ENCODE peak calls at places on chromosome 18, in four cellular contexts. R, W, K and T are unnamed samples.

GRCh38 chr18:42339324-42339723 is 384.3 kb downstream of the PIK3C3 start:
- DNase-seq in R (peak), W (no peak), K (no peak), T (no peak)

GRCh38 chr18:35705988-35706387 is 124.4 kb downstream of the GALNT1 start:
- DNase-seq in R (no peak), W (no peak), K (no peak), T (no peak)

GRCh38 chr18:9348079-9348671 is 13.6 kb downstream of the TWSG1 start:
- DNase-seq in R (peak), W (no peak), K (no peak), T (peak)

GRCh38 chr18:9910709-9911108 is 3.1 kb upstream of the VAPA start:
- DNase-seq in R (no peak), W (no peak), K (no peak), T (no peak)

GRCh38 chr18:52694804-52695203 is 354.8 kb downstream of the DCC start:
- DNase-seq in R (no peak), W (no peak), K (no peak), T (no peak)

GRCh38 chr18:68699043-68699442 is 15.9 kb downstream of the TMX3 start:
- DNase-seq in R (peak), W (no peak), K (no peak), T (no peak)

GRCh38 chr18:56637897-56638231 is 528 bp downstream of the TXNL1 start:
- DNase-seq in R (no peak), W (no peak), K (no peak), T (no peak)

GRCh38 chr18:45980229-45980628 is 13.1 kb upstream of the EPG5 start:
- DNase-seq in R (no peak), W (no peak), K (no peak), T (no peak)

GRCh38 chr18:51137891-51138290 is 59.6 kb downstream of the MEX3C start:
- DNase-seq in R (peak), W (no peak), K (no peak), T (peak)

GRCh38 chr18:12333650-12334279 is 25.7 kb downstream of the TUBB6 start:
- DNase-seq in R (no peak), W (no peak), K (no peak), T (no peak)

GRCh38 chr18:69838620-69839411 is 108.9 kb downstream of the CD226 start:
- DNase-seq in R (peak), W (no peak), K (no peak), T (peak)

GRCh38 chr18:23365602-23366001 is 87.5 kb upstream of the RIOK3 start:
- DNase-seq in R (peak), W (no peak), K (no peak), T (peak)

GRCh38 chr18:48019557-48019956 is 89.1 kb upstream of the SMAD2 start:
- DNase-seq in R (no peak), W (no peak), K (no peak), T (no peak)

GRCh38 chr18:35661483-35662146 is 80.1 kb downstream of the GALNT1 start:
- DNase-seq in R (peak), W (no peak), K (no peak), T (no peak)

GRCh38 chr18:24317370-24317769 is 80.3 kb downstream of the OSBPL1A start:
- DNase-seq in R (no peak), W (no peak), K (no peak), T (no peak)

GRCh38 chr18:24459772-24460171 is 665 bp upstream of the HRH4 start:
- DNase-seq in R (no peak), W (no peak), K (no peak), T (no peak)

GRCh38 chr18:77634495-77634894 is 384.8 kb downstream of the GALR1 start:
- DNase-seq in R (no peak), W (no peak), K (no peak), T (no peak)

GRCh38 chr18:9516437-9517064 is 41.2 kb downstream of the RALBP1 start:
- DNase-seq in R (peak), W (no peak), K (peak), T (peak)

GRCh38 chr18:12405066-12405465 is 2.7 kb upstream of the PRELID3A start:
- DNase-seq in R (no peak), W (no peak), K (no peak), T (peak)

GRCh38 chr18:55875330-55875933 is 287.4 kb upstream of the TCF4 start:
- DNase-seq in R (no peak), W (no peak), K (no peak), T (no peak)